ENCODE peak calls at places on chromosome 5, in six cellular contexts. Q, Y, N, H, V and X are unnamed samples.

GRCh38 chr5:165039748-165040147 is 1534.3 kb downstream of the MAT2B start:
- DNase-seq in N (no peak), Q (no peak), V (no peak), H (no peak), Y (no peak), X (no peak)

GRCh38 chr5:56414056-56414455 is 180.9 kb upstream of the ANKRD55 start:
- DNase-seq in Q (no peak), H (no peak), Y (no peak), N (no peak), V (no peak), X (no peak)

GRCh38 chr5:1038417-1039209 is 30.0 kb downstream of the NKD2 start:
- DNase-seq in V (no peak), N (no peak), Y (no peak), H (no peak), Q (no peak), X (no peak)

GRCh38 chr5:145979270-145980223 is 43.2 kb downstream of the SH3RF2 start:
- DNase-seq in N (no peak), V (no peak), Q (no peak), H (no peak), Y (no peak), X (no peak)

GRCh38 chr5:92265804-92266203 is 882.7 kb upstream of the ARRDC3 start:
- DNase-seq in Q (no peak), Y (no peak), H (no peak), N (no peak), V (no peak), X (no peak)

GRCh38 chr5:135007305-135007704 is 26.7 kb downstream of the PITX1 start:
- DNase-seq in Y (no peak), V (no peak), Q (no peak), H (no peak), N (no peak), X (no peak)

GRCh38 chr5:109865636-109866035 is 175.9 kb downstream of the MAN2A1 start:
- DNase-seq in Y (no peak), V (no peak), Q (no peak), H (peak), N (peak), X (no peak)

GRCh38 chr5:390571-391491 is 52.1 kb upstream of the EXOC3 start:
- DNase-seq in Y (peak), V (peak), H (no peak), Q (no peak), N (no peak), X (peak)

GRCh38 chr5:27124590-27124989 is 86.2 kb upstream of the CDH9 start:
- DNase-seq in Y (no peak), H (no peak), N (peak), Q (no peak), V (no peak), X (no peak)

GRCh38 chr5:82351754-82352145 is 73.6 kb upstream of the RPS23 start:
- DNase-seq in Q (no peak), N (peak), H (peak), V (no peak), Y (no peak), X (no peak)

GRCh38 chr5:103561670-103562069 is 919 bp downstream of the NUDT12 start:
- DNase-seq in N (peak), Q (no peak), H (no peak), V (no peak), Y (no peak), X (no peak)

GRCh38 chr5:150616506-150616905 is 24.0 kb upstream of the SYNPO start:
- DNase-seq in Y (no peak), H (no peak), N (no peak), V (no peak), Q (no peak), X (no peak)

GRCh38 chr5:119275146-119275872 is 80.5 kb upstream of the TNFAIP8 start:
- DNase-seq in Y (no peak), V (no peak), H (no peak), N (no peak), Q (no peak), X (no peak)

GRCh38 chr5:84578226-84578625 is 193.5 kb upstream of the EDIL3 start:
- DNase-seq in H (no peak), Q (no peak), Y (no peak), V (no peak), N (no peak), X (no peak)

GRCh38 chr5:140875085-140876065 is at the start of gene PCDHA12:
- DNase-seq in N (no peak), Q (no peak), V (no peak), H (no peak), Y (no peak), X (no peak)

GRCh38 chr5:59745422-59745863 is 148.1 kb downstream of the PDE4D start:
- DNase-seq in Q (no peak), Y (no peak), H (no peak), V (no peak), N (peak), X (no peak)

GRCh38 chr5:15106530-15107283 is 235.1 kb upstream of the ANKH start:
- DNase-seq in N (no peak), H (no peak), Y (no peak), Q (no peak), V (no peak), X (no peak)

GRCh38 chr5:175513726-175514125 is 35.4 kb downstream of the SFXN1 start:
- DNase-seq in V (no peak), Y (no peak), N (no peak), H (no peak), Q (no peak), X (no peak)

GRCh38 chr5:89043676-89044075 is 160.7 kb upstream of the MEF2C start:
- DNase-seq in H (no peak), V (no peak), N (peak), Q (no peak), Y (no peak), X (no peak)

GRCh38 chr5:89277791-89278190 is 394.8 kb upstream of the MEF2C start:
- DNase-seq in V (no peak), Q (no peak), H (no peak), N (no peak), Y (no peak), X (no peak)

GRCh38 chr5:93246093-93246855 is 334.7 kb downstream of the NR2F1-AS1 start:
- DNase-seq in V (no peak), Q (no peak), H (no peak), N (peak), Y (no peak), X (no peak)

GRCh38 chr5:31585519-31586270 is 53.2 kb upstream of the PDZD2 start:
- DNase-seq in Q (no peak), Y (no peak), N (peak), H (no peak), V (no peak), X (no peak)

GRCh38 chr5:55732592-55732991 is 5.3 kb upstream of the DDX4 start:
- DNase-seq in H (no peak), Y (no peak), V (no peak), N (no peak), Q (no peak), X (no peak)